ENCODE peak calls at places on chromosomes 16 and 17, in nine cellular contexts. X is A549; U is activated effector memory CD4-positive, alpha-beta T cell treated with anti-CD3 and anti-CD28 coated beads, Interleukin-2, amount 50 U/mL, for 16 hours; J is Caco-2; P is globus pallidus; I is body of pancreas; G is aorta; W is GM12865; M is HEK293T. T is an unnamed sample.

GRCh38 chr16:19704321-19705130 is 13.5 kb downstream of the KNOP1 start:
- DNase-seq in X (no peak), U (no peak), J (no peak), P (no peak), I (no peak), G (peak; percentile 63), W (no peak), M (no peak), T (no peak)

GRCh38 chr17:3527896-3528603 is 29.6 kb downstream of the TRPV3 start:
- DNase-seq in X (no peak), U (no peak), J (no peak), P (no peak), I (no peak), G (peak; percentile 41), W (no peak), M (no peak), T (no peak)

GRCh38 chr17:6627019-6627418 is 13.5 kb downstream of the KIAA0753 start:
- DNase-seq in X (no peak), U (no peak), J (no peak), P (no peak), I (no peak), G (no peak), W (no peak), M (no peak), T (no peak)

GRCh38 chr16:61409604-61410003 is 626.6 kb downstream of the CDH8 start:
- DNase-seq in X (no peak), U (no peak), J (no peak), P (no peak), I (no peak), G (no peak), W (no peak), M (no peak), T (no peak)

GRCh38 chr17:12637015-12637414 is 28.7 kb upstream of the MYOCD start:
- DNase-seq in X (peak; percentile 56), U (no peak), J (no peak), P (no peak), I (no peak), G (no peak), W (no peak), M (no peak), T (peak; percentile 58)

GRCh38 chr17:31319253-31319661 is 2.2 kb downstream of the EVI2A start:
- DNase-seq in X (no peak), U (no peak), J (no peak), P (no peak), I (no peak), G (no peak), W (peak; percentile 85), M (no peak), T (no peak)

GRCh38 chr16:67169642-67170167 is 633 bp upstream of the NOL3 start:
- DNase-seq in X (no peak), U (peak; percentile 75), J (peak; percentile 60), P (no peak), I (no peak), G (no peak), W (peak; percentile 46), M (peak; percentile 59), T (no peak)

GRCh38 chr17:48598727-48599126 is 5.1 kb upstream of the HOXB5 start:
- DNase-seq in X (no peak), U (no peak), J (no peak), P (no peak), I (no peak), G (no peak), W (no peak), M (no peak), T (no peak)

GRCh38 chr16:85715169-85716015 is 26.6 kb upstream of the GINS2 start:
- DNase-seq in X (no peak), U (no peak), J (no peak), P (no peak), I (no peak), G (no peak), W (no peak), M (no peak), T (peak; percentile 51)

GRCh38 chr16:11251525-11252481 is 4.2 kb downstream of the SOCS1 start:
- DNase-seq in X (no peak), U (peak; percentile 90), J (no peak), P (no peak), I (peak; percentile 35), G (no peak), W (peak; percentile 77), M (no peak), T (no peak)

GRCh38 chr17:35079547-35079946 is 16.0 kb upstream of the RFFL start:
- DNase-seq in X (no peak), U (no peak), J (peak; percentile 23), P (no peak), I (no peak), G (no peak), W (no peak), M (no peak), T (no peak)

GRCh38 chr17:6752068-6752909 is 3.6 kb upstream of the XAF1 start:
- DNase-seq in X (no peak), U (no peak), J (no peak), P (peak; percentile 30), I (peak; percentile 72), G (no peak), W (no peak), M (no peak), T (peak; percentile 61)

GRCh38 chr16:11609474-11610120 is 22.9 kb upstream of the LITAF start:
- DNase-seq in X (no peak), U (no peak), J (no peak), P (no peak), I (no peak), G (no peak), W (no peak), M (no peak), T (no peak)

GRCh38 chr17:80959330-80960036 is 32.2 kb upstream of the CHMP6 start:
- DNase-seq in X (no peak), U (no peak), J (no peak), P (peak; percentile 48), I (peak; percentile 37), G (peak; percentile 96), W (no peak), M (no peak), T (no peak)

GRCh38 chr17:64418506-64419339 is 28.1 kb upstream of the PECAM1 start:
- DNase-seq in X (peak; percentile 77), U (no peak), J (peak; percentile 55), P (peak; percentile 52), I (peak; percentile 31), G (no peak), W (peak; percentile 70), M (peak; percentile 66), T (no peak)

GRCh38 chr16:67451061-67451703 is 20.3 kb downstream of the HSD11B2 start:
- DNase-seq in X (no peak), U (no peak), J (no peak), P (no peak), I (no peak), G (no peak), W (no peak), M (no peak), T (no peak)

GRCh38 chr16:57754354-57755060 is 18.9 kb downstream of the KATNB1 start:
- DNase-seq in X (no peak), U (peak; percentile 46), J (no peak), P (no peak), I (no peak), G (peak; percentile 52), W (no peak), M (no peak), T (peak; percentile 41)

GRCh38 chr16:11016993-11017392 is 72.6 kb downstream of the CLEC16A start:
- DNase-seq in X (peak; percentile 62), U (no peak), J (no peak), P (peak; percentile 29), I (peak; percentile 28), G (no peak), W (no peak), M (no peak), T (peak; percentile 89)

GRCh38 chr16:75433732-75434413 is 570 bp upstream of the CFDP1 start:
- DNase-seq in X (peak; percentile 69), U (no peak), J (peak; percentile 77), P (no peak), I (peak; percentile 91), G (no peak), W (peak; percentile 85), M (peak; percentile 58), T (peak; percentile 72)

GRCh38 chr16:67349172-67349571 is 22.6 kb downstream of the LRRC36 start:
- DNase-seq in X (no peak), U (no peak), J (peak; percentile 28), P (no peak), I (no peak), G (no peak), W (peak; percentile 24), M (no peak), T (no peak)

GRCh38 chr17:20982589-20983358 is 60.0 kb downstream of the USP22 start:
- DNase-seq in X (no peak), U (no peak), J (no peak), P (no peak), I (no peak), G (no peak), W (no peak), M (no peak), T (no peak)

GRCh38 chr17:76909971-76910760 is 42.0 kb downstream of the MGAT5B start:
- DNase-seq in X (peak; percentile 46), U (peak; percentile 67), J (peak; percentile 88), P (no peak), I (peak; percentile 31), G (no peak), W (peak; percentile 20), M (peak; percentile 55), T (no peak)

GRCh38 chr16:62033065-62033464 is 3.2 kb downstream of the CDH8 start:
- DNase-seq in X (no peak), U (no peak), J (no peak), P (peak; percentile 54), I (no peak), G (no peak), W (no peak), M (no peak), T (no peak)